ENCODE peak calls at places on chromosomes 16 and 17, in eight cellular contexts. D is fibroblast of pulmonary artery; K is CD8-positive, alpha-beta T cell; R is mucosa of descending colon; T is astrocyte of the spinal cord; S is fibroblast of mammary gland; V is neural crest cell; W is GM13977. A is an unnamed sample.

GRCh38 chr16:85126731-85127662 is 14.7 kb upstream of the CIBAR2 start:
- DNase-seq in D (peak; percentile 92), K (peak; percentile 16), R (no peak), T (peak; percentile 89), S (peak; percentile 82), V (no peak), W (no peak), A (no peak)

GRCh38 chr16:81457326-81458133 is 12.9 kb downstream of the CMIP start:
- DNase-seq in D (peak; percentile 71), K (no peak), R (no peak), T (peak; percentile 70), S (peak; percentile 68), V (no peak), W (no peak), A (no peak)

GRCh38 chr17:66724581-66725341 is 110.2 kb upstream of the CACNG5 start:
- DNase-seq in D (peak; percentile 60), K (no peak), R (peak; percentile 44), T (peak; percentile 86), S (peak; percentile 53), V (no peak), W (no peak), A (no peak)

GRCh38 chr17:57819867-57820266 is 30.0 kb downstream of the MRPS23 start:
- DNase-seq in D (no peak), K (no peak), R (no peak), T (no peak), S (no peak), V (no peak), W (no peak), A (no peak)

GRCh38 chr16:56860226-56861020 is 4.6 kb upstream of the SLC12A3 start:
- DNase-seq in D (no peak), K (peak; percentile 36), R (no peak), T (no peak), S (no peak), V (no peak), W (peak; percentile 83), A (peak; percentile 72)

GRCh38 chr16:84692451-84692850 is 7.3 kb upstream of the USP10 start:
- DNase-seq in D (peak; percentile 91), K (no peak), R (no peak), T (no peak), S (no peak), V (no peak), W (no peak), A (no peak)

GRCh38 chr16:89037261-89038152 is 56.1 kb upstream of the ACSF3 start:
- DNase-seq in D (peak; percentile 44), K (peak; percentile 42), R (peak; percentile 42), T (peak; percentile 17), S (peak; percentile 15), V (peak; percentile 61), W (peak; percentile 66), A (no peak)

GRCh38 chr17:72011561-72011960 is 109.3 kb upstream of the SOX9 start:
- DNase-seq in D (no peak), K (no peak), R (no peak), T (no peak), S (no peak), V (no peak), W (no peak), A (no peak)

GRCh38 chr17:78986048-78986648 is 6.4 kb upstream of the LGALS3BP start:
- DNase-seq in D (peak; percentile 81), K (peak; percentile 21), R (peak; percentile 67), T (peak; percentile 47), S (peak; percentile 56), V (no peak), W (no peak), A (peak; percentile 70)

GRCh38 chr16:19389246-19389645 is 28.4 kb upstream of the TMC5 start:
- DNase-seq in D (peak; percentile 13), K (no peak), R (peak; percentile 91), T (no peak), S (peak; percentile 21), V (peak; percentile 41), W (peak; percentile 58), A (peak; percentile 65)

GRCh38 chr16:57754354-57755060 is 18.9 kb downstream of the KATNB1 start:
- DNase-seq in D (no peak), K (no peak), R (no peak), T (no peak), S (no peak), V (no peak), W (no peak), A (no peak)

GRCh38 chr17:32958418-32958817 is 30.5 kb downstream of the TMEM98 start:
- DNase-seq in D (no peak), K (no peak), R (no peak), T (no peak), S (peak; percentile 48), V (no peak), W (no peak), A (no peak)

GRCh38 chr16:11994187-11995119 is 17.9 kb downstream of the SNX29 start:
- DNase-seq in D (no peak), K (no peak), R (peak; percentile 26), T (no peak), S (no peak), V (no peak), W (no peak), A (peak; percentile 40)

GRCh38 chr16:86285938-86286921 is 224.1 kb upstream of the FOXF1 start:
- DNase-seq in D (no peak), K (no peak), R (no peak), T (no peak), S (peak; percentile 28), V (no peak), W (no peak), A (no peak)

GRCh38 chr17:46857600-46857999 is 6.2 kb downstream of the WNT9B start:
- DNase-seq in D (no peak), K (no peak), R (no peak), T (no peak), S (no peak), V (no peak), W (no peak), A (no peak)

GRCh38 chr17:18240449-18240848 is 15.0 kb downstream of the LLGL1 start:
- DNase-seq in D (no peak), K (no peak), R (no peak), T (no peak), S (no peak), V (no peak), W (no peak), A (no peak)

GRCh38 chr17:66348605-66349165 is 46.3 kb downstream of the PRKCA start:
- DNase-seq in D (peak; percentile 77), K (no peak), R (peak; percentile 70), T (peak; percentile 88), S (peak; percentile 84), V (no peak), W (no peak), A (no peak)

GRCh38 chr17:58336456-58337094 is 8.0 kb upstream of the TSPOAP1 start:
- DNase-seq in D (no peak), K (no peak), R (no peak), T (no peak), S (peak; percentile 68), V (no peak), W (no peak), A (no peak)

GRCh38 chr17:34151081-34151480 is 104.0 kb upstream of the CCL2 start:
- DNase-seq in D (no peak), K (no peak), R (no peak), T (no peak), S (no peak), V (no peak), W (no peak), A (no peak)

GRCh38 chr16:65117701-65118448 is 4.0 kb downstream of the CDH11 start:
- DNase-seq in D (peak; percentile 91), K (no peak), R (peak; percentile 79), T (peak; percentile 87), S (peak; percentile 87), V (peak; percentile 67), W (peak; percentile 62), A (peak; percentile 67)

GRCh38 chr17:6524520-6524919 is 31.8 kb downstream of the PITPNM3 start:
- DNase-seq in D (no peak), K (no peak), R (no peak), T (no peak), S (peak; percentile 23), V (no peak), W (no peak), A (no peak)

GRCh38 chr16:84176192-84177053 is 10.4 kb downstream of the TAF1C start:
- DNase-seq in D (no peak), K (no peak), R (no peak), T (no peak), S (no peak), V (no peak), W (no peak), A (peak; percentile 20)

GRCh38 chr17:33929181-33929724 is 325.8 kb upstream of the CCL2 start:
- DNase-seq in D (no peak), K (no peak), R (no peak), T (no peak), S (no peak), V (no peak), W (no peak), A (no peak)

GRCh38 chr17:75856062-75856681 is 1.0 kb upstream of the WBP2 start:
- DNase-seq in D (no peak), K (no peak), R (peak; percentile 52), T (no peak), S (no peak), V (peak; percentile 55), W (no peak), A (no peak)
- TF ChIP-seq CTCF in D (no peak), K (peak; percentile 27), R (no peak), T (no peak), S (no peak), V (no peak), W (peak; percentile 67), A (no peak)

GRCh38 chr16:24045641-24046040 is 209.9 kb downstream of the PRKCB start:
- DNase-seq in D (no peak), K (no peak), R (no peak), T (no peak), S (no peak), V (peak; percentile 19), W (no peak), A (no peak)
- TF ChIP-seq CTCF in D (no peak), K (no peak), R (no peak), T (no peak), S (no peak), V (peak; percentile 64), W (no peak), A (no peak)

GRCh38 chr17:50198026-50198669 is 3.3 kb downstream of the COL1A1 start:
- DNase-seq in D (peak; percentile 79), K (peak; percentile 72), R (peak; percentile 84), T (peak; percentile 64), S (peak; percentile 73), V (peak; percentile 56), W (peak; percentile 79), A (peak; percentile 80)
- TF ChIP-seq CTCF in D (peak; percentile 85), K (peak; percentile 65), R (peak; percentile 22), T (peak; percentile 66), S (peak; percentile 61), V (peak; percentile 66), W (peak; percentile 83), A (peak; percentile 91)

DNA sequence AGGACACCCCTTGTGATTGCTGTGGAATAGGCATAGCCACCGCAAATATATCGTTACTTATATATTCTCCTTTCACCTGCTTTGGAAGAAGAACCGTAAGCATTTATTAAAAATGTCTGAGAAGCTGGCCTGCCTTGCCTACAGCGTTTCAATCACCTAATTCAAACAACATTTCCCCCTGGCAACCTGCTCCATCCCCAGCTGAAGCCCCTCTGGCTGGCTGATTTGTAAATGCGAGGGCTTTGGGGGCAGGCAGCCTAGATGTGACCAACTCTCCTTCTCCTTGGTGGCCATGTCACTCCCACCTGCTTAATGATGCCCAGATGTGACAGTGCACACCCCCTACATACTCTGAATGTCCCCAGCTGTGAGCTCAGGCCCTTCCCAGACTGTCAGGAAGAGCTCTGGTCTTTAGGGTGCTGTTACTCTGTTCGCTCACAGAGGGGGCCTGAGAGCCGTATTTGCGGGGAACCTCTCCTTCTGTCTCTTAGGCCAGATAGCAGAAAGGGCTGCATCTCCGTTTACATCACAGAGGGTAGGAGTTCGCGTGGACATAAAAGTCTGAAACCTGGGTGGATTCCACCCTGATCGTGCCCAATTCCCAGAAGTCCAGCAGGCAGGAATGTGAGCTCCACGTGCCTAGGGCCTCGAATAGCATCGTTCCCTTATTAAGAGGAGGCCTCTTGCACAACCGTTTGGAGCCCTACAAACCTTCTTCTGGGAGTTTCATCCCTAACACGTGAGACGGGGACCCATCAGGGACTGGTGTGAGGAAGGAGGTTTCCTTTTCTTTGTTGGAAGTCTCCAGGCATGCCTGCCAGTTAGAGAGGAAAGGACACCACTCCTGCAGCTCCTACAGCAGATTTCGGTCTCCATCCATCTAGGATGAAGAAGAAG is 2.4 kb upstream of the SDK2 start:
- DNase-seq in D (no peak), K (peak; percentile 46), R (no peak), T (no peak), S (peak; percentile 35), V (peak; percentile 34), W (no peak), A (peak; percentile 25)
- TF ChIP-seq CTCF in D (no peak), K (peak; percentile 43), R (no peak), T (no peak), S (peak; percentile 20), V (peak; percentile 45), W (no peak), A (no peak)